ENCODE peak calls at places on chromosomes 12 and 14, in nine cellular contexts. L is heart left ventricle, W is heart right ventricle, V is ovary, T is PC-9, B is SJCRH30, J is breast epithelium, G is dorsolateral prefrontal cortex, C is Panc1. Q is an unnamed sample.

GRCh38 chr14:57737598-57737997 is 128.3 kb downstream of the SLC35F4 start:
- DNase-seq in L (no peak), W (no peak), V (no peak), T (no peak), B (no peak), J (no peak), G (no peak), C (no peak), Q (no peak)

GRCh38 chr14:23436327-23437141 is 1.1 kb upstream of the MYH7 start:
- DNase-seq in L (no peak), W (peak; percentile 29), V (no peak), T (no peak), B (peak; percentile 16), J (no peak), G (peak; percentile 75), C (no peak), Q (no peak)

GRCh38 chr14:52175982-52176502 is 91.5 kb upstream of the PTGDR start:
- DNase-seq in L (no peak), W (no peak), V (no peak), T (no peak), B (no peak), J (no peak), G (no peak), C (no peak), Q (no peak)

GRCh38 chr12:100716658-100716948 is 78.0 kb upstream of the ANO4 start:
- DNase-seq in L (no peak), W (no peak), V (no peak), T (no peak), B (no peak), J (no peak), G (no peak), C (no peak), Q (no peak)

GRCh38 chr14:104136472-104137296 is 1.7 kb upstream of the KIF26A start:
- DNase-seq in L (peak; percentile 5), W (no peak), V (peak; percentile 31), T (no peak), B (no peak), J (no peak), G (peak; percentile 40), C (no peak), Q (no peak)

GRCh38 chr14:74190910-74191575 is 48.2 kb upstream of the VSX2 start:
- DNase-seq in L (no peak), W (no peak), V (no peak), T (no peak), B (no peak), J (no peak), G (no peak), C (no peak), Q (no peak)

GRCh38 chr12:67798763-67799162 is 150.2 kb downstream of the DYRK2 start:
- DNase-seq in L (no peak), W (no peak), V (no peak), T (peak; percentile 40), B (no peak), J (no peak), G (no peak), C (no peak), Q (no peak)

GRCh38 chr14:23537351-23538048 is 14.1 kb downstream of the ZFHX2 start:
- DNase-seq in L (no peak), W (no peak), V (no peak), T (no peak), B (peak; percentile 52), J (no peak), G (peak; percentile 76), C (no peak), Q (no peak)

GRCh38 chr12:913919-914718 is 35.4 kb downstream of the RAD52 start:
- DNase-seq in L (no peak), W (no peak), V (no peak), T (no peak), B (no peak), J (no peak), G (no peak), C (no peak), Q (no peak)

GRCh38 chr14:100571837-100572236 is 15.4 kb downstream of the BEGAIN start:
- DNase-seq in L (no peak), W (no peak), V (no peak), T (no peak), B (no peak), J (no peak), G (no peak), C (no peak), Q (no peak)

GRCh38 chr12:13961983-13962382 is 19.4 kb downstream of the GRIN2B start:
- DNase-seq in L (no peak), W (no peak), V (no peak), T (no peak), B (no peak), J (no peak), G (no peak), C (no peak), Q (no peak)

GRCh38 chr14:67477926-67478915 is 10.3 kb downstream of the TMEM229B start:
- DNase-seq in L (no peak), W (no peak), V (no peak), T (no peak), B (peak; percentile 27), J (no peak), G (no peak), C (no peak), Q (no peak)

GRCh38 chr14:92340938-92341337 is 18.0 kb downstream of the SLC24A4 start:
- DNase-seq in L (no peak), W (no peak), V (no peak), T (no peak), B (no peak), J (no peak), G (no peak), C (no peak), Q (no peak)

GRCh38 chr12:3959799-3960560 is 86.8 kb upstream of the PARP11 start:
- DNase-seq in L (peak; percentile 16), W (peak; percentile 17), V (no peak), T (no peak), B (peak; percentile 67), J (peak; percentile 73), G (no peak), C (no peak), Q (no peak)

DNA sequence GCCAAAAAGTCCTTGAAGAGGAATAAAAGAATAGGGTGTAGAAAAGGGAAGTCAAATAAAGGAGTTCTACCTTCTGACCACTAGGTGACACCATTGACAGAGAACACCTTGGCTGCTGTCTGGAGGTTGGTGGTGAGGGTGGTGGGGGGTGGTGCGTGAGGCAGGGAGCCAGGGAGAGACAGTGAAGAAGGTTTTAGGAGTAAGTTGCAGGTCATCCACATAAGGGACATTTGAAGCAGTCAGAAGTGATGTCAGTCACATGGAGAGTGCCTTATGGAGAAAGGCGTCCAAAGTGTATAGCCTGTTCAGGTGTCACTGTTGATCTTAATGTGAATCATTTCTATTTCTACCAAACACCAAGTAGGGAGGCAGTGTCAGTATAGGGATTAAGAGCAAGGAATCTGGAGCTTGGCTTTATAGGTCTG is 279.3 kb upstream of the DDHD1 start:
- DNase-seq in L (no peak), W (no peak), V (no peak), T (no peak), B (peak; percentile 71), J (no peak), G (no peak), C (peak; percentile 13), Q (no peak)
- H3K27me3 ChIP-seq in L (no peaks in the 10 kb centered on the region), W (no peaks in the 10 kb centered on the region), V (no peaks in the 10 kb centered on the region), T (no peaks in the 10 kb centered on the region), B (no peaks in the 10 kb centered on the region), J (no peaks in the 10 kb centered on the region), G (no peaks in the 10 kb centered on the region), C (no peaks in the 10 kb centered on the region), Q (no peaks in the 10 kb centered on the region)

GRCh38 chr12:120640840-120641833 is 711 bp downstream of the CABP1 start:
- DNase-seq in L (peak; percentile 48), W (peak; percentile 32), V (peak; percentile 54), T (peak; percentile 44), B (peak; percentile 42), J (no peak), G (no peak), C (no peak), Q (peak; percentile 31)
- H3K27me3 ChIP-seq in L (peaks cover 58% of the 10 kb centered on the region), W (peaks cover 63% of the 10 kb centered on the region), V (no peaks in the 10 kb centered on the region), T (peaks cover 27% of the 10 kb centered on the region), B (peaks cover 32% of the 10 kb centered on the region), J (peaks cover 3% of the 10 kb centered on the region), G (no peaks in the 10 kb centered on the region), C (peaks cover 9% of the 10 kb centered on the region), Q (peaks cover 31% of the 10 kb centered on the region)

DNA sequence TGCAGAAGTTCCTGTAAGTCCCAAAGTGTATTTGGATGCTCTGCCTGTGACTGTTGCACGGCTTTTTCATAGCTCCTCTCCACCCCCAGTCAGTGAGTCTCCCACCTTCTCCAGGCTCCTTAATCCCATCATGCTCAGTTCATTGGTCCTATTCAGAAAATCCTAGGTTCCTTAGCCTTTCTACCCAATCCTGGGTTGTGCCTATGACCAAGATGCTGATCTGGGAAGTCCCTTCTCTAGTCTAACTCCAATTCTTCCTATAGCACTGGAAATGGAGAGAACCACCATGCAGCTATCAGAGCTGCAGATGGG is 7.7 kb downstream of the CISTR start:
- DNase-seq in L (no peak), W (no peak), V (no peak), T (no peak), B (no peak), J (no peak), G (no peak), C (no peak), Q (no peak)
- H3K27me3 ChIP-seq in L (peaks cover 63% of the 10 kb centered on the region), W (peaks cover 77% of the 10 kb centered on the region), V (no peaks in the 10 kb centered on the region), T (peaks cover 16% of the 10 kb centered on the region), B (peaks cover 18% of the 10 kb centered on the region), J (no peaks in the 10 kb centered on the region), G (peaks cover 5% of the 10 kb centered on the region), C (peaks cover 6% of the 10 kb centered on the region), Q (no peaks in the 10 kb centered on the region)

GRCh38 chr14:76861574-76862255 is 35.5 kb downstream of the LRRC74A start:
- DNase-seq in L (no peak), W (no peak), V (no peak), T (no peak), B (no peak), J (no peak), G (no peak), C (no peak), Q (no peak)
- H3K27me3 ChIP-seq in L (no peaks in the 10 kb centered on the region), W (no peaks in the 10 kb centered on the region), V (no peaks in the 10 kb centered on the region), T (peaks cover 76% of the 10 kb centered on the region), B (no peaks in the 10 kb centered on the region), J (no peaks in the 10 kb centered on the region), G (no peaks in the 10 kb centered on the region), C (no peaks in the 10 kb centered on the region), Q (no peaks in the 10 kb centered on the region)